ENCODE peak calls at places on chromosomes 1 and 21, in five cellular contexts. One of them, this sample, is unnamed.

GRCh38 chr1:202193614-202194327 is at the start of gene LGR6:
- DNase-seq in fibroblast of gingiva: no peak
- DNase-seq in WTC11: peak
- DNase-seq in amniotic stem cell: no peak
- DNase-seq in upper lobe of right lung: no peak
- DNase-seq in this sample: no peak

GRCh38 chr1:112849425-112849966 is 106.5 kb downstream of the SLC16A1 start:
- DNase-seq in fibroblast of gingiva: peak
- DNase-seq in WTC11: peak
- DNase-seq in amniotic stem cell: no peak
- DNase-seq in upper lobe of right lung: no peak
- DNase-seq in this sample: peak

GRCh38 chr1:21117159-21117953 is 59.3 kb downstream of the EIF4G3 start:
- DNase-seq in fibroblast of gingiva: no peak
- DNase-seq in WTC11: no peak
- DNase-seq in amniotic stem cell: no peak
- DNase-seq in upper lobe of right lung: no peak
- DNase-seq in this sample: no peak

GRCh38 chr1:214076341-214077035 is 88.7 kb downstream of the PROX1 start:
- DNase-seq in fibroblast of gingiva: no peak
- DNase-seq in WTC11: no peak
- DNase-seq in amniotic stem cell: no peak
- DNase-seq in upper lobe of right lung: no peak
- DNase-seq in this sample: no peak

GRCh38 chr1:39845569-39846566 is 37.4 kb downstream of the TRIT1 start:
- DNase-seq in fibroblast of gingiva: peak
- DNase-seq in WTC11: no peak
- DNase-seq in amniotic stem cell: no peak
- DNase-seq in upper lobe of right lung: peak
- DNase-seq in this sample: peak

GRCh38 chr21:43375827-43376795 is 50.8 kb downstream of the SIK1 start:
- DNase-seq in fibroblast of gingiva: no peak
- DNase-seq in WTC11: no peak
- DNase-seq in amniotic stem cell: no peak
- DNase-seq in upper lobe of right lung: no peak
- DNase-seq in this sample: no peak

GRCh38 chr1:27556435-27556780 is 47.5 kb downstream of the AHDC1 start:
- DNase-seq in fibroblast of gingiva: no peak
- DNase-seq in WTC11: no peak
- DNase-seq in amniotic stem cell: no peak
- DNase-seq in upper lobe of right lung: no peak
- DNase-seq in this sample: no peak

GRCh38 chr1:44423706-44424546 is 18.9 kb downstream of the RNF220 start:
- DNase-seq in fibroblast of gingiva: peak
- DNase-seq in WTC11: no peak
- DNase-seq in amniotic stem cell: no peak
- DNase-seq in upper lobe of right lung: no peak
- DNase-seq in this sample: no peak

GRCh38 chr1:161981126-161981525 is 42.5 kb downstream of the OLFML2B start:
- DNase-seq in fibroblast of gingiva: no peak
- DNase-seq in WTC11: no peak
- DNase-seq in amniotic stem cell: no peak
- DNase-seq in upper lobe of right lung: no peak
- DNase-seq in this sample: no peak

GRCh38 chr1:184502154-184502553 is 115.3 kb downstream of the C1orf21 start:
- DNase-seq in fibroblast of gingiva: no peak
- DNase-seq in WTC11: no peak
- DNase-seq in amniotic stem cell: no peak
- DNase-seq in upper lobe of right lung: no peak
- DNase-seq in this sample: no peak

GRCh38 chr1:22131875-22132486 is 10.9 kb downstream of the WNT4 start:
- DNase-seq in fibroblast of gingiva: no peak
- DNase-seq in WTC11: peak
- DNase-seq in amniotic stem cell: no peak
- DNase-seq in upper lobe of right lung: peak
- DNase-seq in this sample: no peak

GRCh38 chr1:156910309-156910782 is 10.1 kb upstream of the LRRC71 start:
- DNase-seq in fibroblast of gingiva: no peak
- DNase-seq in WTC11: peak
- DNase-seq in amniotic stem cell: no peak
- DNase-seq in upper lobe of right lung: no peak
- DNase-seq in this sample: no peak

GRCh38 chr1:75548721-75549480 is 62.0 kb downstream of the SLC44A5 start:
- DNase-seq in fibroblast of gingiva: peak
- DNase-seq in WTC11: no peak
- DNase-seq in amniotic stem cell: no peak
- DNase-seq in upper lobe of right lung: no peak
- DNase-seq in this sample: no peak

GRCh38 chr1:30188329-30188728 is 535.1 kb downstream of the MATN1 start:
- DNase-seq in fibroblast of gingiva: no peak
- DNase-seq in WTC11: no peak
- DNase-seq in amniotic stem cell: no peak
- DNase-seq in upper lobe of right lung: peak
- DNase-seq in this sample: no peak

GRCh38 chr1:168613689-168614655 is 37.6 kb downstream of the XCL1 start:
- DNase-seq in fibroblast of gingiva: no peak
- DNase-seq in WTC11: no peak
- DNase-seq in amniotic stem cell: no peak
- DNase-seq in upper lobe of right lung: no peak
- DNase-seq in this sample: peak